ENCODE peak calls at places on chromosome 3, in eight cellular contexts. One of them, this sample, is unnamed.

GRCh38 chr3:30112904-30113484 is 493.4 kb upstream of the TGFBR2 start:
- DNase-seq in glutamatergic neuron: no peak
- DNase-seq in endothelial cell: no peak
- DNase-seq in kidney tubule cell: peak; percentile 43
- DNase-seq in WERI-Rb-1: no peak
- DNase-seq in activated T-cell treated with anti-CD3 and anti-CD28 coated beads for 48 hours: no peak
- DNase-seq in stimulated activated CD4-positive, alpha-beta T cell treated with anti-CD3 and anti-CD28 coated beads, Interleukin-2, amount 100 ng/mL, for 24 hours: no peak
- DNase-seq in NCI-H526: peak; percentile 72
- DNase-seq in this sample: peak; percentile 16

GRCh38 chr3:142963266-142964149 is at the start of gene PAQR9:
- DNase-seq in stimulated activated CD4-positive, alpha-beta T cell treated with anti-CD3 and anti-CD28 coated beads, Interleukin-2, amount 100 ng/mL, for 24 hours: peak; percentile 39
- DNase-seq in NCI-H526: peak; percentile 80
- DNase-seq in kidney tubule cell: peak; percentile 36
- DNase-seq in activated T-cell treated with anti-CD3 and anti-CD28 coated beads for 48 hours: no peak
- DNase-seq in glutamatergic neuron: peak; percentile 75
- DNase-seq in WERI-Rb-1: peak; percentile 67
- DNase-seq in endothelial cell: peak; percentile 30
- DNase-seq in this sample: peak; percentile 85

GRCh38 chr3:179653777-179654117 is 907 bp downstream of the USP13 start:
- DNase-seq in activated T-cell treated with anti-CD3 and anti-CD28 coated beads for 48 hours: no peak
- DNase-seq in kidney tubule cell: no peak
- DNase-seq in endothelial cell: peak; percentile 16
- DNase-seq in glutamatergic neuron: peak; percentile 38
- DNase-seq in stimulated activated CD4-positive, alpha-beta T cell treated with anti-CD3 and anti-CD28 coated beads, Interleukin-2, amount 100 ng/mL, for 24 hours: peak; percentile 48
- DNase-seq in WERI-Rb-1: no peak
- DNase-seq in NCI-H526: peak; percentile 65
- DNase-seq in this sample: no peak

GRCh38 chr3:193857996-193858395 is 265.0 kb downstream of the OPA1 start:
- DNase-seq in activated T-cell treated with anti-CD3 and anti-CD28 coated beads for 48 hours: no peak
- DNase-seq in stimulated activated CD4-positive, alpha-beta T cell treated with anti-CD3 and anti-CD28 coated beads, Interleukin-2, amount 100 ng/mL, for 24 hours: no peak
- DNase-seq in glutamatergic neuron: no peak
- DNase-seq in kidney tubule cell: peak; percentile 45
- DNase-seq in NCI-H526: no peak
- DNase-seq in WERI-Rb-1: no peak
- DNase-seq in endothelial cell: no peak
- DNase-seq in this sample: no peak

GRCh38 chr3:112378989-112379692 is 46.2 kb downstream of the CD200 start:
- DNase-seq in kidney tubule cell: peak; percentile 41
- DNase-seq in activated T-cell treated with anti-CD3 and anti-CD28 coated beads for 48 hours: no peak
- DNase-seq in endothelial cell: no peak
- DNase-seq in NCI-H526: no peak
- DNase-seq in stimulated activated CD4-positive, alpha-beta T cell treated with anti-CD3 and anti-CD28 coated beads, Interleukin-2, amount 100 ng/mL, for 24 hours: no peak
- DNase-seq in glutamatergic neuron: no peak
- DNase-seq in WERI-Rb-1: no peak
- DNase-seq in this sample: no peak

GRCh38 chr3:69052567-69052898 is 400 bp upstream of the TMF1 start:
- DNase-seq in activated T-cell treated with anti-CD3 and anti-CD28 coated beads for 48 hours: no peak
- DNase-seq in WERI-Rb-1: no peak
- DNase-seq in endothelial cell: no peak
- DNase-seq in stimulated activated CD4-positive, alpha-beta T cell treated with anti-CD3 and anti-CD28 coated beads, Interleukin-2, amount 100 ng/mL, for 24 hours: no peak
- DNase-seq in glutamatergic neuron: no peak
- DNase-seq in NCI-H526: no peak
- DNase-seq in kidney tubule cell: no peak
- DNase-seq in this sample: no peak

GRCh38 chr3:141380279-141380678 is 12.0 kb downstream of the ZBTB38 start:
- DNase-seq in WERI-Rb-1: no peak
- DNase-seq in endothelial cell: no peak
- DNase-seq in kidney tubule cell: no peak
- DNase-seq in stimulated activated CD4-positive, alpha-beta T cell treated with anti-CD3 and anti-CD28 coated beads, Interleukin-2, amount 100 ng/mL, for 24 hours: no peak
- DNase-seq in activated T-cell treated with anti-CD3 and anti-CD28 coated beads for 48 hours: no peak
- DNase-seq in NCI-H526: no peak
- DNase-seq in glutamatergic neuron: no peak
- DNase-seq in this sample: no peak

GRCh38 chr3:72655151-72655551 is 193.1 kb downstream of the SHQ1 start:
- DNase-seq in endothelial cell: peak; percentile 7
- DNase-seq in kidney tubule cell: peak; percentile 6
- DNase-seq in glutamatergic neuron: no peak
- DNase-seq in stimulated activated CD4-positive, alpha-beta T cell treated with anti-CD3 and anti-CD28 coated beads, Interleukin-2, amount 100 ng/mL, for 24 hours: no peak
- DNase-seq in activated T-cell treated with anti-CD3 and anti-CD28 coated beads for 48 hours: no peak
- DNase-seq in WERI-Rb-1: no peak
- DNase-seq in NCI-H526: no peak
- DNase-seq in this sample: peak; percentile 68

GRCh38 chr3:138573138-138573537 is 20.9 kb downstream of the CEP70 start:
- DNase-seq in activated T-cell treated with anti-CD3 and anti-CD28 coated beads for 48 hours: no peak
- DNase-seq in glutamatergic neuron: no peak
- DNase-seq in kidney tubule cell: no peak
- DNase-seq in stimulated activated CD4-positive, alpha-beta T cell treated with anti-CD3 and anti-CD28 coated beads, Interleukin-2, amount 100 ng/mL, for 24 hours: no peak
- DNase-seq in endothelial cell: no peak
- DNase-seq in NCI-H526: no peak
- DNase-seq in WERI-Rb-1: no peak
- DNase-seq in this sample: no peak

GRCh38 chr3:108391917-108392585 is 95.7 kb downstream of the HHLA2 start:
- DNase-seq in endothelial cell: no peak
- DNase-seq in stimulated activated CD4-positive, alpha-beta T cell treated with anti-CD3 and anti-CD28 coated beads, Interleukin-2, amount 100 ng/mL, for 24 hours: no peak
- DNase-seq in NCI-H526: no peak
- DNase-seq in glutamatergic neuron: no peak
- DNase-seq in kidney tubule cell: no peak
- DNase-seq in WERI-Rb-1: no peak
- DNase-seq in activated T-cell treated with anti-CD3 and anti-CD28 coated beads for 48 hours: no peak
- DNase-seq in this sample: no peak

GRCh38 chr3:30658328-30659052 is 52.1 kb downstream of the TGFBR2 start:
- DNase-seq in kidney tubule cell: peak; percentile 85
- DNase-seq in stimulated activated CD4-positive, alpha-beta T cell treated with anti-CD3 and anti-CD28 coated beads, Interleukin-2, amount 100 ng/mL, for 24 hours: peak; percentile 52
- DNase-seq in glutamatergic neuron: no peak
- DNase-seq in NCI-H526: no peak
- DNase-seq in WERI-Rb-1: no peak
- DNase-seq in activated T-cell treated with anti-CD3 and anti-CD28 coated beads for 48 hours: peak; percentile 46
- DNase-seq in endothelial cell: no peak
- DNase-seq in this sample: no peak

GRCh38 chr3:183845608-183846288 is 20.4 kb upstream of the MAP6D1 start:
- DNase-seq in WERI-Rb-1: no peak
- DNase-seq in stimulated activated CD4-positive, alpha-beta T cell treated with anti-CD3 and anti-CD28 coated beads, Interleukin-2, amount 100 ng/mL, for 24 hours: no peak
- DNase-seq in glutamatergic neuron: no peak
- DNase-seq in kidney tubule cell: peak; percentile 72
- DNase-seq in endothelial cell: no peak
- DNase-seq in activated T-cell treated with anti-CD3 and anti-CD28 coated beads for 48 hours: no peak
- DNase-seq in NCI-H526: no peak
- DNase-seq in this sample: no peak

GRCh38 chr3:193314161-193314560 is 64.4 kb downstream of the ATP13A5 start:
- DNase-seq in stimulated activated CD4-positive, alpha-beta T cell treated with anti-CD3 and anti-CD28 coated beads, Interleukin-2, amount 100 ng/mL, for 24 hours: no peak
- DNase-seq in NCI-H526: no peak
- DNase-seq in glutamatergic neuron: no peak
- DNase-seq in activated T-cell treated with anti-CD3 and anti-CD28 coated beads for 48 hours: no peak
- DNase-seq in kidney tubule cell: no peak
- DNase-seq in endothelial cell: no peak
- DNase-seq in WERI-Rb-1: no peak
- DNase-seq in this sample: no peak

GRCh38 chr3:31724681-31725080 is 192.0 kb downstream of the STT3B start:
- DNase-seq in stimulated activated CD4-positive, alpha-beta T cell treated with anti-CD3 and anti-CD28 coated beads, Interleukin-2, amount 100 ng/mL, for 24 hours: no peak
- DNase-seq in WERI-Rb-1: no peak
- DNase-seq in NCI-H526: peak; percentile 19
- DNase-seq in glutamatergic neuron: no peak
- DNase-seq in endothelial cell: no peak
- DNase-seq in kidney tubule cell: peak; percentile 7
- DNase-seq in activated T-cell treated with anti-CD3 and anti-CD28 coated beads for 48 hours: no peak
- DNase-seq in this sample: no peak

GRCh38 chr3:38165722-38166387 is 518 bp downstream of the OXSR1 start:
- DNase-seq in stimulated activated CD4-positive, alpha-beta T cell treated with anti-CD3 and anti-CD28 coated beads, Interleukin-2, amount 100 ng/mL, for 24 hours: no peak
- DNase-seq in endothelial cell: no peak
- DNase-seq in kidney tubule cell: peak; percentile 25
- DNase-seq in WERI-Rb-1: peak; percentile 66
- DNase-seq in activated T-cell treated with anti-CD3 and anti-CD28 coated beads for 48 hours: no peak
- DNase-seq in glutamatergic neuron: peak; percentile 74
- DNase-seq in NCI-H526: peak; percentile 76
- DNase-seq in this sample: peak; percentile 55

This sample was measured in retina.